ENCODE peak calls at places on chromosome 16, in seven cellular contexts. Y is PC-9; L is stomach; A is right atrium auricular region; W is ascending aorta; O is BE2C; N is effector memory CD4-positive, alpha-beta T cell. K is an unnamed sample.
A peak's percentile ranks its signal among the peaks of the same experiment; 100 is the strongest.

GRCh38 chr16:82655315-82655714 is 28.5 kb downstream of the CDH13 start:
- DNase-seq in Y (no peak), O (no peak), L (peak; percentile 36), W (no peak), N (peak; percentile 78), A (no peak), K (no peak)

GRCh38 chr16:46702030-46702429 is 12.6 kb downstream of the ORC6 start:
- DNase-seq in O (no peak), W (no peak), Y (no peak), N (no peak), A (no peak), L (no peak), K (no peak)

GRCh38 chr16:51641191-51641765 is 490.2 kb upstream of the SALL1 start:
- DNase-seq in Y (no peak), W (no peak), L (no peak), N (no peak), O (no peak), A (no peak), K (no peak)

GRCh38 chr16:83336630-83337029 is 471.1 kb upstream of the HSBP1 start:
- DNase-seq in A (no peak), L (no peak), Y (no peak), O (no peak), N (no peak), W (no peak), K (no peak)

GRCh38 chr16:65336169-65336568 is 214.3 kb upstream of the CDH11 start:
- DNase-seq in O (no peak), A (no peak), W (no peak), Y (no peak), N (no peak), L (no peak), K (no peak)

GRCh38 chr16:84791088-84791487 is 28.7 kb upstream of the CRISPLD2 start:
- DNase-seq in Y (no peak), W (no peak), L (no peak), A (no peak), N (no peak), O (no peak), K (no peak)

GRCh38 chr16:12066823-12067222 is 90.3 kb downstream of the SNX29 start:
- DNase-seq in O (no peak), L (no peak), W (no peak), A (no peak), Y (no peak), N (no peak), K (no peak)

GRCh38 chr16:23694707-23695373 is 16.2 kb downstream of the PLK1 start:
- DNase-seq in Y (no peak), O (peak; percentile 53), N (no peak), L (no peak), A (no peak), W (no peak), K (no peak)

GRCh38 chr16:85269165-85269564 is 156.9 kb upstream of the CIBAR2 start:
- DNase-seq in A (no peak), Y (no peak), L (no peak), O (no peak), W (no peak), N (no peak), K (no peak)

GRCh38 chr16:88427376-88427775 is 25.7 kb upstream of the ZFPM1 start:
- DNase-seq in Y (no peak), N (no peak), A (no peak), O (no peak), L (no peak), W (no peak), K (no peak)

GRCh38 chr16:57377080-57377841 is 5.0 kb downstream of the CX3CL1 start:
- DNase-seq in O (peak; percentile 88), N (no peak), L (no peak), W (no peak), A (no peak), Y (peak; percentile 85), K (no peak)

GRCh38 chr16:88779406-88780099 is 5.5 kb downstream of the PIEZO1 start:
- DNase-seq in O (no peak), W (no peak), A (no peak), L (no peak), Y (no peak), N (no peak), K (no peak)

GRCh38 chr16:56625943-56626654 is 518 bp downstream of the MT1E start:
- DNase-seq in N (no peak), Y (no peak), L (no peak), W (peak; percentile 80), O (no peak), A (no peak), K (peak; percentile 82)

DNA sequence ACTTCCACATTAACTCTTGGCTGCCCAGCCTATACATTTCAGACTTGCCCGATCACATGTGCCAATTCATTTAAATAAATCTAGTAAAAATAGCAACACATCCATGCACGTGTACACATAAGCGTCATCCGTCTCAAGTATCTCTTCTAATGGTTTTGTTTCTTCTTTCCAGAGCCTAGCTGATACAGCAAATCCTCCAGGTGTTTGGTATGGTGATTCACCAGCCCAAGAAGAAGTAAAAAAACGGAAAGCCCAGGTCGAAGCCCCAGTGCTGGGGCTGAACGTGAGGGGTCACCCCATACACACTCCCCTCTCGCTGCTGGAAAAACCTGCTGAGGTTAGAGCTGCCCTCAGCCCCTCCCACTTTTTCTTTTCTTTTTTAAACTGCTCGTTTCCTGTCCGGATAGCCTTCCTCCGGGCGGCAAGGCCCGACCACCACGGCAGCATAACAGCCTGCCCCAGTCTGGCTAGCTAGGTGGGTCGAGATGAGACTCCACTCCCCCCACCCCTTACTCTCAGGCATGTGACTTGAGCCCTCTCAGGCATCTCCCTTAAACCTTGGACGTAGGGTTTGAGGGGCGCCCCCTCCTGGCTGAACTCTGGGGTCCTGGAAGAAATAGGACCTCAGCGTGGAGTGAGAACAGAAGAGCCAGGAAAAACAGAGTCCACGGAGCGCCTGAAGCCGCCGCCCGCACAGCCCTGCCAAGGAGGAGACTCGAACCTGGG is 13.9 kb upstream of the OR1F1 start:
- DNase-seq in L (no peak), W (no peak), A (no peak), N (no peak), Y (no peak), O (peak; percentile 65), K (no peak)
- H3K4me3 ChIP-seq in L (no peak overlapping the region), W (no peak overlapping the region), A (no peak overlapping the region), N (no peak overlapping the region), Y (peak overlapping the region; percentile 43), O (peak overlapping the region; percentile 27), K (no peak overlapping the region)

GRCh38 chr16:674968-675883 is at the start of gene RHBDL1:
- DNase-seq in N (no peak), W (no peak), A (no peak), Y (no peak), O (peak; percentile 53), L (no peak), K (peak; percentile 58)
- H3K4me1 ChIP-seq in N (peaks cover 27% of the 10 kb centered on the region), W (peaks cover 7% of the 10 kb centered on the region), A (no peaks in the 10 kb centered on the region), Y (no peaks in the 10 kb centered on the region), O (peaks cover 7% of the 10 kb centered on the region), L (peaks cover 22% of the 10 kb centered on the region), K (peaks cover 8% of the 10 kb centered on the region)

DNA sequence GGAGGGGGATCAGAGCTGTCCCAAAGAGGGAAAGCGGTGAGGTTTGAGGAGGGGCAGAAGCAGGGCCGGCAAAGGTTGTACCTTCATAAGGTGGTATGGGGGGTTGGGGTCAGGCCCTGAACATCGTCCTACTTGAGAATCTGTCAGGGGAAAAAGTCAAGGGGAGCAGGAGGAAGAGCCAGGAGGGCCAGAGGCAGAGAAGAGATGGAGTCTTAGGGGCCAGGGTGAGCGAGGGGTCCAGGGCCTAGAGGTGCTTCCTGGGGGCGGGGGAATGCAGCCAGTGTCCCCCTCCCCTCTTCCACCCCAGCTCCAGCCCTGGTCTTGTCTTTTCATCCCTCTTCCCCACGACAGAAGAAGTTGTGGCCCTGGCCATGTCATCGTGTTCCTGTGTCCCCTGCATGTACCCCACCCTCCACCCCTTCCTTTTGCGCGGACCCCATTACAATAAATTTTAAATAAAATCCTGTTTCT is 1.3 kb upstream of the PRRT2 start:
- DNase-seq in W (no peak), N (no peak), Y (no peak), L (no peak), O (no peak), A (no peak), K (no peak)
- H3K4me3 ChIP-seq in W (no peak overlapping the region), N (peak overlapping the region; percentile 75), Y (peak overlapping the region; percentile 58), L (no peak overlapping the region), O (peak overlapping the region; percentile 80), A (peak overlapping the region; percentile 64), K (no peak overlapping the region)

GRCh38 chr16:10031955-10032354 is 150.3 kb downstream of the GRIN2A start:
- DNase-seq in N (no peak), O (no peak), L (no peak), Y (no peak), A (no peak), W (no peak), K (no peak)
- H3K4me1 ChIP-seq in N (no peaks in the 10 kb centered on the region), O (no peaks in the 10 kb centered on the region), L (no peaks in the 10 kb centered on the region), Y (no peaks in the 10 kb centered on the region), A (no peaks in the 10 kb centered on the region), W (no peaks in the 10 kb centered on the region), K (no peaks in the 10 kb centered on the region)

GRCh38 chr16:3961449-3961849 is 80.9 kb upstream of the CREBBP start:
- DNase-seq in A (no peak), Y (no peak), O (no peak), L (no peak), N (no peak), W (no peak), K (no peak)
- H3K4me3 ChIP-seq in A (no peak overlapping the region), Y (peak overlapping the region; percentile 60), O (no peak overlapping the region), L (no peak overlapping the region), N (no peak overlapping the region), W (peak overlapping the region; percentile 41), K (no peak overlapping the region)

GRCh38 chr16:68345958-68346635 is 35.3 kb downstream of the PRMT7 start:
- DNase-seq in N (no peak), W (no peak), O (no peak), L (no peak), A (no peak), Y (no peak), K (peak; percentile 15)
- H3K4me1 ChIP-seq in N (no peaks in the 10 kb centered on the region), W (no peaks in the 10 kb centered on the region), O (no peaks in the 10 kb centered on the region), L (no peaks in the 10 kb centered on the region), A (no peaks in the 10 kb centered on the region), Y (no peaks in the 10 kb centered on the region), K (peaks cover 3% of the 10 kb centered on the region)

GRCh38 chr16:71845639-71846431 is at the start of gene ATXN1L:
- DNase-seq in W (peak; percentile 65), O (peak; percentile 92), A (peak; percentile 93), N (peak; percentile 88), L (peak; percentile 93), Y (peak; percentile 75), K (peak; percentile 88)
- H3K4me3 ChIP-seq in W (peak within 1 kb of the TSS; percentile 81), O (peak within 1 kb of the TSS; percentile 99), A (peak within 1 kb of the TSS; percentile 87), N (peak within 1 kb of the TSS; percentile 96), L (peak within 1 kb of the TSS; percentile 99), Y (peak within 1 kb of the TSS; percentile 89), K (peak within 1 kb of the TSS; percentile 83)

GRCh38 chr16:67208525-67208896 is 9.6 kb downstream of the ELMO3 start:
- DNase-seq in O (no peak), N (no peak), Y (no peak), L (no peak), A (no peak), W (no peak), K (no peak)
- H3K4me1 ChIP-seq in O (peaks cover 13% of the 10 kb centered on the region), N (no peaks in the 10 kb centered on the region), Y (peaks cover 56% of the 10 kb centered on the region), L (peaks cover 7% of the 10 kb centered on the region), A (no peaks in the 10 kb centered on the region), W (no peaks in the 10 kb centered on the region), K (peaks cover 9% of the 10 kb centered on the region)

K was measured in ovary.